ENCODE peak calls at places on chromosomes 16 and 17, in eight cellular contexts. B is prostate gland, E is ovary, J is tibial artery, M is breast epithelium, R is transverse colon, I is tibial nerve, N is adrenal gland. Y is an unnamed sample.

GRCh38 chr17:35368086-35368824 is 5.2 kb downstream of the SLFN11 start:
- DNase-seq in B (no peak), E (no peak), J (peak; percentile 43), M (no peak), R (peak; percentile 46), I (peak; percentile 31), N (no peak), Y (no peak)

GRCh38 chr16:65118866-65119265 is 3.0 kb downstream of the CDH11 start:
- DNase-seq in B (no peak), E (no peak), J (no peak), M (no peak), R (no peak), I (no peak), N (no peak), Y (no peak)

GRCh38 chr16:70250748-70251650 is 741 bp downstream of the EXOSC6 start:
- DNase-seq in B (peak; percentile 29), E (peak; percentile 63), J (peak; percentile 25), M (no peak), R (peak; percentile 51), I (no peak), N (peak; percentile 68), Y (peak; percentile 45)

GRCh38 chr16:67055712-67056487 is 27.0 kb downstream of the CBFB start:
- DNase-seq in B (no peak), E (no peak), J (no peak), M (no peak), R (no peak), I (no peak), N (peak; percentile 23), Y (peak; percentile 90)

GRCh38 chr17:76732734-76733617 is 4.2 kb downstream of the SRSF2 start:
- DNase-seq in B (no peak), E (no peak), J (peak; percentile 51), M (no peak), R (no peak), I (no peak), N (no peak), Y (no peak)

GRCh38 chr17:55442462-55442861 is 20.8 kb upstream of the MMD start:
- DNase-seq in B (no peak), E (no peak), J (no peak), M (no peak), R (no peak), I (no peak), N (no peak), Y (no peak)

GRCh38 chr16:49530396-49530795 is 156.8 kb downstream of the C16orf78 start:
- DNase-seq in B (no peak), E (no peak), J (no peak), M (no peak), R (no peak), I (no peak), N (no peak), Y (no peak)

GRCh38 chr16:87464691-87465300 is 28.0 kb downstream of the ZCCHC14 start:
- DNase-seq in B (no peak), E (peak; percentile 74), J (peak; percentile 94), M (peak; percentile 47), R (peak; percentile 66), I (peak; percentile 81), N (peak; percentile 92), Y (peak; percentile 57)

GRCh38 chr17:58637011-58637570 is 54.8 kb downstream of the TEX14 start:
- DNase-seq in B (no peak), E (no peak), J (no peak), M (no peak), R (no peak), I (no peak), N (no peak), Y (no peak)

GRCh38 chr16:8852534-8852933 is 16.3 kb downstream of the CARHSP1 start:
- DNase-seq in B (no peak), E (no peak), J (no peak), M (no peak), R (no peak), I (no peak), N (no peak), Y (no peak)

GRCh38 chr17:75983501-75984181 is 4.6 kb downstream of the TEN1 start:
- DNase-seq in B (no peak), E (peak; percentile 13), J (peak; percentile 37), M (no peak), R (no peak), I (no peak), N (peak; percentile 87), Y (no peak)

GRCh38 chr16:54503436-54503835 is 216.8 kb upstream of the IRX3 start:
- DNase-seq in B (no peak), E (no peak), J (no peak), M (no peak), R (no peak), I (peak; percentile 19), N (peak; percentile 33), Y (no peak)

GRCh38 chr17:17079336-17079735 is 37.1 kb downstream of the MPRIP start:
- DNase-seq in B (no peak), E (peak; percentile 33), J (no peak), M (no peak), R (no peak), I (no peak), N (no peak), Y (no peak)

GRCh38 chr16:19348578-19349315 is 63.2 kb downstream of the CLEC19A start:
- DNase-seq in B (no peak), E (no peak), J (no peak), M (no peak), R (no peak), I (no peak), N (no peak), Y (no peak)

GRCh38 chr17:8807070-8807550 is 7.9 kb upstream of the MFSD6L start:
- DNase-seq in B (no peak), E (no peak), J (no peak), M (no peak), R (no peak), I (no peak), N (no peak), Y (peak; percentile 38)

GRCh38 chr16:80804451-80805383 is at the start of gene CDYL2:
- DNase-seq in B (peak; percentile 43), E (no peak), J (no peak), M (no peak), R (peak; percentile 61), I (no peak), N (no peak), Y (peak; percentile 20)

DNA sequence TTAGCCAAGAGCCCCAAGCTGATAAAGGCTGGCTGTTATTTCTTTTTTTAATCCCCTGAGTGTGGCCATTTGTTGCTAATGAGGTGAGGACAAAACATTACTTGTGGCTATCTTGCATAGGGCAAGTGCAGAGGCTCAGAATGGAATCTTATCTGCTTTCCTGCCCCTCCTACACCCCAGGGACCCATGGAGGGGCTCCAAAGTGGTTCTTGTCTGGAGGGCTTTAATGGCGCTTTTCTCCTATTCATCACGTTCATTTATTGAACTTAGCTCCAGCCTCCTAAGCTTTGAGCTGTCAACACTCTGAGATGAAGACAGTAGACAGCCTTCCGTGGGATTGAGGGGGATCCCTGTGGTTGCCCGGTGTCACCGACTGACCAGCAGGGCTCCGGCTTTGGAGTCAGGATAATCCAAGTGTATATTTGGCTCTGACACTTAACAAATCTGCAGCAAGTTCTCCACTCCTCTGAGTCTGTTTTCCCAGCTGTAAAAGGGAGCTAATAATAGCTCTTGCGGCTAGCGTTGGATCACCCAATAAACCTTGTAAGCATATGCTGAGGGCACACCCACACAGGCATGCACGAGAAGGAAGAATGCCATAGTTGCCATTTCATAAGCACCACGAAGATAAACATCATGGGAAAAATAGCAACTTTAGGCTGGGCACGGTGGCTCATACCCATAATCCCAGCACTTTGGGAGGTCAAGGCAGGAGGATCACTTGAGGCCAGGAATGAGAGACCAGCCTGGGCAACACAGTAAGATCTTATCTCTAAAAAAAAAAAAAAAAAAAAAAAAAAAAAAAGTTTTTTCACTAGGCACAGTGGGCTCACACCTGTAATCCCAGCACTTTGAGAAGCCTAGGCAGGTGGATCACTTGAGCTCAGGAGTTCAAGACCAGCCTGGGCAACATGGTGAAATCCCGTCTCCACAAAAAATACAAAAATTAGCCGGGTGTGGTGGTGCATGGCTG is 44.8 kb downstream of the MYH11 start:
- DNase-seq in B (peak; percentile 83), E (no peak), J (peak; percentile 67), M (peak; percentile 44), R (no peak), I (no peak), N (no peak), Y (peak; percentile 54)
- TF ChIP-seq CTCF in B (no peak), E (no peak), J (peak; percentile 24), M (no peak), R (no peak), I (no peak), N (no peak), Y (no peak)

GRCh38 chr17:44171931-44172455 is 1.5 kb downstream of the ASB16 start:
- DNase-seq in B (no peak), E (no peak), J (no peak), M (no peak), R (no peak), I (no peak), N (no peak), Y (no peak)
- H3K27ac ChIP-seq in B (no peak overlapping the region), E (no peak overlapping the region), J (no peak overlapping the region), M (no peak overlapping the region), R (no peak overlapping the region), I (no peak overlapping the region), N (no peak overlapping the region), Y (no peak overlapping the region)

DNA sequence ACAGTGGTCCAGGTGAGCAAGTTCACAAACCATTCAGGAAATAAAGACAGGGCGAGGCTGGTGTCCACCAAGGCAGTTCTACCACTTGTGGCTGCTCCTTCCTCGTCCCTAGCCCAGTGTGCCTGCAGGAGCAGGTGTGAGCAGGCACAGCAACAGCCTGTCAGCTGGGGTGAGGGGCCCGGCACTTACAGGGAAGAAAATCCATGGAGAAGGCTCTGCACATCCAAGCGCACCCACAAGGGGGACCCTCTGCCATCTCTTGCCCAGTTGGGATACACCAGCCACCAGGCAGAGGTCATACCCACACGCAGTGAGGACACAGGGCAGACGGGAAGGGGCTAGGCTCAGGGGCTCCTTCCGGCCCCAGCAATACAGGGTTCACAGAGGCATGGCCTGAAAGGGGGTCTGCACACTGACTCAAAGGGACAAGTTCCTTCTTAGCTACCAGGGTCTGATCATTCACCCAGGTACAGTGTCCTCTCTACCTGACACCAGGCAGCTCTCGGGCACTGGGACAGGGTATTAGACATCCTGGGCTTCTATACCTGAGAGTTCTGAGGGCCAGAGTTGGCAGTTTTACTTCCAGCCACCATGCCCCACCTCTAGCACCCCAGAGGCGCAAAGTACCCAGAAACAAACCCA is 27.0 kb downstream of the CDIP1 start:
- DNase-seq in B (peak; percentile 48), E (peak; percentile 54), J (no peak), M (no peak), R (peak; percentile 56), I (peak; percentile 31), N (peak; percentile 61), Y (peak; percentile 41)
- TF ChIP-seq CTCF in B (peak; percentile 73), E (no peak), J (peak; percentile 27), M (no peak), R (peak; percentile 30), I (peak; percentile 22), N (peak; percentile 22), Y (peak; percentile 48)

DNA sequence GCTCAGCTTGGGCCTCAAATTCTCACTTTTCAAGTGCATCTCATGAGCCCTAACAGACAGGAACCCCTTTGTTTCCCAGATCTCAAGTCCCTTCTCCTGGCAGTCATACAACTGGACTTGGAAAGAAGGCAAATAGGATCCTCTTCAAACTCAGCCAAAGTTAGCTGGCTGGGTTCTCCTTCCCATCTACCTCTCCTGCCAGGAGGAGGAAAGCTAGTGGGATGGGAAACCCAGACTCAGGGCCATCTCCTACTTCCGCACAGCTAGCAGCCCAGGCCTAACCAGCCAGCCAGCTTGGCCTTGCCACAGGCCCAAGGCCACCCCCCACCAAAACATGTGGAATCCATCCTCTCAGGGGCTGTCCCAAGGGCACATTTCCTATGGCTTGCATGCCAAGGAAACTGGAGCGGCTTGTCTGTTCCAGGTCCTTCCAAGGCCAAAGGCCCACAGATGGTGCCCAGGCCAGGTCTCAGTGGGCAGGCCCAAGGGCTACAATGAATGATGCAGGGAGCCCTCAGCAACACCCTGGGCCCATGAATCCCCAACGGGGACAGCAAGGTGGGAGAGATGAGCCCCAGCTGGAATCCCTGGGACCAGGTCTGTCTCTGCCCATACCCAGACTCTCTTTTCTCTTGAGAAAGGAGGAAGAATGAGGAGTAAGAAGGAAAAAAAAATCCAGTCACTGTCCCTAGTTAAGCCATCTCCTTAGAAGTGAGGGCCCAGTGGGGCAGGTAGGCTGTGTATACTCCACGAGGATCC is 1.7 kb downstream of the SMARCD2 start:
- DNase-seq in B (peak; percentile 16), E (peak; percentile 57), J (no peak), M (no peak), R (no peak), I (peak; percentile 63), N (peak; percentile 67), Y (no peak)
- H3K27ac ChIP-seq in B (peak overlapping the region; percentile 94), E (peak overlapping the region; percentile 72), J (peak overlapping the region; percentile 99), M (peak overlapping the region; percentile 90), R (peak overlapping the region; percentile 97), I (peak overlapping the region; percentile 89), N (peak overlapping the region; percentile 92), Y (peak overlapping the region; percentile 93)